ENCODE peak calls at places on chromosomes 6 and 20, in eight cellular contexts. One of them, this sample, is unnamed.

GRCh38 chr6:169620171-169621125 is 81.4 kb downstream of the WDR27 start:
- DNase-seq in Daoy: peak
- DNase-seq in ELR: peak
- DNase-seq in Kasumi-1: no peak
- DNase-seq in brain microvascular endothelial cell: peak
- DNase-seq in T-helper 1 cell: no peak
- DNase-seq in amniotic epithelial cell: peak
- DNase-seq in epithelial cell of esophagus: peak
- DNase-seq in this sample: peak

GRCh38 chr6:148415511-148416286 is 73.1 kb downstream of the SASH1 start:
- DNase-seq in Daoy: no peak
- DNase-seq in ELR: no peak
- DNase-seq in Kasumi-1: no peak
- DNase-seq in brain microvascular endothelial cell: no peak
- DNase-seq in T-helper 1 cell: no peak
- DNase-seq in amniotic epithelial cell: no peak
- DNase-seq in epithelial cell of esophagus: no peak
- DNase-seq in this sample: no peak

GRCh38 chr6:127053032-127053908 is 65.2 kb upstream of the RSPO3 start:
- DNase-seq in Daoy: no peak
- DNase-seq in ELR: peak
- DNase-seq in Kasumi-1: no peak
- DNase-seq in brain microvascular endothelial cell: peak
- DNase-seq in T-helper 1 cell: no peak
- DNase-seq in amniotic epithelial cell: no peak
- DNase-seq in epithelial cell of esophagus: peak
- DNase-seq in this sample: peak

GRCh38 chr6:142304241-142304640 is 2.4 kb downstream of the ADGRG6 start:
- DNase-seq in Daoy: no peak
- DNase-seq in ELR: no peak
- DNase-seq in Kasumi-1: no peak
- DNase-seq in brain microvascular endothelial cell: no peak
- DNase-seq in T-helper 1 cell: no peak
- DNase-seq in amniotic epithelial cell: no peak
- DNase-seq in epithelial cell of esophagus: no peak
- DNase-seq in this sample: no peak

GRCh38 chr20:3471397-3472021 is 691 bp downstream of the ATRN start:
- DNase-seq in Daoy: no peak
- DNase-seq in ELR: peak
- DNase-seq in Kasumi-1: no peak
- DNase-seq in brain microvascular endothelial cell: no peak
- DNase-seq in T-helper 1 cell: no peak
- DNase-seq in amniotic epithelial cell: no peak
- DNase-seq in epithelial cell of esophagus: no peak
- DNase-seq in this sample: no peak

GRCh38 chr20:62066339-62066982 is 780 bp upstream of the TAF4 start:
- DNase-seq in Daoy: peak
- DNase-seq in ELR: peak
- DNase-seq in Kasumi-1: peak
- DNase-seq in brain microvascular endothelial cell: no peak
- DNase-seq in T-helper 1 cell: no peak
- DNase-seq in amniotic epithelial cell: no peak
- DNase-seq in epithelial cell of esophagus: peak
- DNase-seq in this sample: peak

GRCh38 chr6:38155144-38155543 is 335.6 kb downstream of the ZFAND3 start:
- DNase-seq in Daoy: no peak
- DNase-seq in ELR: peak
- DNase-seq in Kasumi-1: no peak
- DNase-seq in brain microvascular endothelial cell: peak
- DNase-seq in T-helper 1 cell: no peak
- DNase-seq in amniotic epithelial cell: peak
- DNase-seq in epithelial cell of esophagus: no peak
- DNase-seq in this sample: no peak

GRCh38 chr20:44576297-44576696 is 6.1 kb upstream of the PKIG start:
- DNase-seq in Daoy: peak
- DNase-seq in ELR: peak
- DNase-seq in Kasumi-1: peak
- DNase-seq in brain microvascular endothelial cell: peak
- DNase-seq in T-helper 1 cell: no peak
- DNase-seq in amniotic epithelial cell: peak
- DNase-seq in epithelial cell of esophagus: peak
- DNase-seq in this sample: peak

GRCh38 chr6:43831211-43831610 is 61.2 kb downstream of the VEGFA start:
- DNase-seq in Daoy: no peak
- DNase-seq in ELR: no peak
- DNase-seq in Kasumi-1: no peak
- DNase-seq in brain microvascular endothelial cell: no peak
- DNase-seq in T-helper 1 cell: no peak
- DNase-seq in amniotic epithelial cell: no peak
- DNase-seq in epithelial cell of esophagus: peak
- DNase-seq in this sample: no peak

GRCh38 chr20:53331151-53331973 is 262.3 kb downstream of the ZNF217 start:
- DNase-seq in Daoy: peak
- DNase-seq in ELR: peak
- DNase-seq in Kasumi-1: no peak
- DNase-seq in brain microvascular endothelial cell: peak
- DNase-seq in T-helper 1 cell: no peak
- DNase-seq in amniotic epithelial cell: no peak
- DNase-seq in epithelial cell of esophagus: no peak
- DNase-seq in this sample: no peak

GRCh38 chr6:105113422-105113821 is 66.4 kb downstream of the POPDC3 start:
- DNase-seq in Daoy: no peak
- DNase-seq in ELR: no peak
- DNase-seq in Kasumi-1: no peak
- DNase-seq in brain microvascular endothelial cell: no peak
- DNase-seq in T-helper 1 cell: no peak
- DNase-seq in amniotic epithelial cell: no peak
- DNase-seq in epithelial cell of esophagus: no peak
- DNase-seq in this sample: no peak

GRCh38 chr20:41951615-41952014 is 333.4 kb upstream of the CHD6 start:
- DNase-seq in Daoy: no peak
- DNase-seq in ELR: no peak
- DNase-seq in Kasumi-1: no peak
- DNase-seq in brain microvascular endothelial cell: no peak
- DNase-seq in T-helper 1 cell: no peak
- DNase-seq in amniotic epithelial cell: no peak
- DNase-seq in epithelial cell of esophagus: no peak
- DNase-seq in this sample: no peak

GRCh38 chr6:152583888-152584287 is 53.3 kb downstream of the SYNE1 start:
- DNase-seq in Daoy: no peak
- DNase-seq in ELR: no peak
- DNase-seq in Kasumi-1: no peak
- DNase-seq in brain microvascular endothelial cell: no peak
- DNase-seq in T-helper 1 cell: no peak
- DNase-seq in amniotic epithelial cell: no peak
- DNase-seq in epithelial cell of esophagus: no peak
- DNase-seq in this sample: no peak

GRCh38 chr6:102150549-102150948 is 757.0 kb downstream of the GRIK2 start:
- DNase-seq in Daoy: no peak
- DNase-seq in ELR: no peak
- DNase-seq in Kasumi-1: no peak
- DNase-seq in brain microvascular endothelial cell: no peak
- DNase-seq in T-helper 1 cell: no peak
- DNase-seq in amniotic epithelial cell: no peak
- DNase-seq in epithelial cell of esophagus: no peak
- DNase-seq in this sample: no peak

GRCh38 chr6:85008311-85009015 is 244.1 kb upstream of the TBX18 start:
- DNase-seq in Daoy: no peak
- DNase-seq in ELR: peak
- DNase-seq in Kasumi-1: no peak
- DNase-seq in brain microvascular endothelial cell: peak
- DNase-seq in T-helper 1 cell: no peak
- DNase-seq in amniotic epithelial cell: peak
- DNase-seq in epithelial cell of esophagus: peak
- DNase-seq in this sample: peak

GRCh38 chr6:82227770-82228169 is 19.8 kb downstream of the IBTK start:
- DNase-seq in Daoy: no peak
- DNase-seq in ELR: no peak
- DNase-seq in Kasumi-1: no peak
- DNase-seq in brain microvascular endothelial cell: no peak
- DNase-seq in T-helper 1 cell: no peak
- DNase-seq in amniotic epithelial cell: no peak
- DNase-seq in epithelial cell of esophagus: no peak
- DNase-seq in this sample: no peak

GRCh38 chr6:133595076-133595868 is 293.6 kb upstream of the TCF21 start:
- DNase-seq in Daoy: no peak
- DNase-seq in ELR: no peak
- DNase-seq in Kasumi-1: no peak
- DNase-seq in brain microvascular endothelial cell: no peak
- DNase-seq in T-helper 1 cell: no peak
- DNase-seq in amniotic epithelial cell: peak
- DNase-seq in epithelial cell of esophagus: no peak
- DNase-seq in this sample: no peak

GRCh38 chr20:46202758-46203509 is 84.8 kb downstream of the CD40 start:
- DNase-seq in Daoy: no peak
- DNase-seq in ELR: no peak
- DNase-seq in Kasumi-1: no peak
- DNase-seq in brain microvascular endothelial cell: no peak
- DNase-seq in T-helper 1 cell: no peak
- DNase-seq in amniotic epithelial cell: no peak
- DNase-seq in epithelial cell of esophagus: no peak
- DNase-seq in this sample: no peak